ENCODE peak calls at places on chromosome 17, in four cellular contexts. M is SK-N-SH, F is IMR-90, S is fibroblast of mammary gland. G is an unnamed sample.
A peak's percentile ranks its signal among the peaks of the same experiment; 100 is the strongest.

GRCh38 chr17:37743875-37744632 is 805 bp downstream of the HNF1B start:
- DNase-seq in M (peak; percentile 41), F (no peak), S (no peak), G (no peak)

GRCh38 chr17:3890082-3890892 is 2.6 kb downstream of the CAMKK1 start:
- DNase-seq in S (peak; percentile 96), M (peak; percentile 83), F (peak; percentile 91), G (peak; percentile 75)

GRCh38 chr17:16569358-16569712 is 331 bp upstream of the ZNF287 start:
- DNase-seq in M (no peak), F (no peak), S (no peak), G (no peak)

GRCh38 chr17:30234954-30235353 is 543 bp downstream of the SLC6A4 start:
- DNase-seq in S (no peak), M (no peak), F (no peak), G (no peak)

GRCh38 chr17:33106525-33107162 is 115.0 kb downstream of the SPACA3 start:
- DNase-seq in M (no peak), F (no peak), S (no peak), G (no peak)

GRCh38 chr17:28763804-28764266 is 20.0 kb downstream of the TRAF4 start:
- DNase-seq in M (peak; percentile 78), F (peak; percentile 74), S (peak; percentile 83), G (peak; percentile 73)

GRCh38 chr17:29159286-29159860 is 20.8 kb downstream of the MYO18A start:
- DNase-seq in F (no peak), S (no peak), M (no peak), G (no peak)

GRCh38 chr17:17742133-17742621 is 60.9 kb downstream of the RAI1 start:
- DNase-seq in F (no peak), M (peak; percentile 50), S (no peak), G (no peak)

GRCh38 chr17:57295526-57296023 is 39.3 kb downstream of the MSI2 start:
- DNase-seq in S (no peak), F (peak; percentile 71), M (no peak), G (no peak)

GRCh38 chr17:80475949-80476876 is at the start of gene NPTX1:
- DNase-seq in S (no peak), M (peak; percentile 87), F (no peak), G (no peak)

GRCh38 chr17:38883592-38884526 is 14.0 kb downstream of the LASP1 start:
- DNase-seq in F (no peak), M (no peak), S (peak; percentile 36), G (no peak)

GRCh38 chr17:79425686-79426085 is 185.2 kb downstream of the RBFOX3 start:
- DNase-seq in S (no peak), M (no peak), F (no peak), G (no peak)

GRCh38 chr17:34220776-34221390 is 34.2 kb upstream of the CCL2 start:
- DNase-seq in F (no peak), M (no peak), S (no peak), G (no peak)

GRCh38 chr17:42784811-42785592 is 4.6 kb downstream of the WNK4 start:
- DNase-seq in M (peak; percentile 45), S (no peak), F (no peak), G (no peak)

GRCh38 chr17:61157246-61157887 is 242.3 kb upstream of the TBX2 start:
- DNase-seq in M (peak; percentile 54), S (peak; percentile 73), F (peak; percentile 71), G (no peak)

GRCh38 chr17:63407741-63408330 is 38.3 kb downstream of the CYB561 start:
- DNase-seq in M (no peak), F (no peak), S (no peak), G (no peak)

GRCh38 chr17:36544320-36545092 is at the start of gene GGNBP2:
- DNase-seq in F (peak; percentile 92), S (peak; percentile 92), M (peak; percentile 97), G (no peak)
- TF ChIP-seq CTCF in F (no peak), S (no peak), M (no peak), G (no peak)

DNA sequence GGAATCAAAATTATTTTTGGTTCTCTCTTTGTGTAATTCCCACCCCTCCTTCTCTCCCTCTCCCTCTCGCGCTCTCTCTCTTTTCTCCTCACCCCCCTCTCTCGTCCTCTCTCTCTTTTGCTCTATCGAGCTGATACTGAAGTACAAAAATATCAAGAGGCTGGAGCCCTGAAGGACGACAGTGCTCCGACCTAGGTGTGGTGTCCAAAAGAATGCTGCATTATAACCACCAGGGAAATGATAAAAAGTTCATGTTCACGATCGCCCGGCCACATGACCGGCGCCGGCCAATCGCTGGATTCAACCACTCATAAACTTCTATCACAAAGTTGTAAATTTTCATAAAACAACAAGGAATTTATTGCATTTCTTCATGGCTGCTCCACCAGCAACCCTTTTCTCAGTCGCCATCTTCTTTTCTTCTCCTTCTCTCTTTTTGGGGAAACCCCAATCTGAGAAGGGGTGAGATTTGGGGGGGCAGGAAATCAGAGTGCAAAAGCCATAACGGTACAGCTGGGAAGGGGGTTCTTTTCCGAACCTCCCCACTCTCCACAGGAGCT is at the start of gene HOXB6:
- DNase-seq in M (no peak), F (no peak), S (peak; percentile 63), G (no peak)
- H3K4me3 ChIP-seq in M (no peak within 1 kb of the TSS), F (no peak within 1 kb of the TSS), S (peak within 1 kb of the TSS; percentile 88), G (no peak within 1 kb of the TSS)

GRCh38 chr17:10748475-10749110 is 18.8 kb upstream of the TMEM220 start:
- DNase-seq in F (no peak), S (no peak), M (peak; percentile 50), G (no peak)

GRCh38 chr17:10750210-10750609 is 20.4 kb upstream of the TMEM220 start:
- DNase-seq in F (no peak), S (no peak), M (no peak), G (no peak)

GRCh38 chr17:10754109-10754508 is 24.3 kb upstream of the TMEM220 start:
- DNase-seq in S (peak; percentile 41), F (peak; percentile 11), M (peak; percentile 65), G (no peak)

GRCh38 chr17:10752696-10753095 is 22.9 kb upstream of the TMEM220 start:
- DNase-seq in S (no peak), F (no peak), M (no peak), G (no peak)

GRCh38 chr17:10751569-10751968 is 21.7 kb upstream of the TMEM220 start:
- DNase-seq in S (no peak), M (peak; percentile 36), F (no peak), G (no peak)
- TF ChIP-seq CTCF in S (no peak), M (no peak), F (no peak), G (no peak)

GRCh38 chr17:75508848-75509450 is 6.4 kb downstream of the CASKIN2 start:
- DNase-seq in M (no peak), S (no peak), F (no peak), G (no peak)
- H3K4me3 ChIP-seq in M (no peak overlapping the region), S (no peak overlapping the region), F (no peak overlapping the region), G (no peak overlapping the region)

GRCh38 chr17:76458580-76459490 is 5.9 kb upstream of the UBE2O start:
- DNase-seq in F (peak; percentile 64), M (peak; percentile 79), S (peak; percentile 43), G (no peak)
- TF ChIP-seq CTCF in F (peak; percentile 77), M (peak; percentile 51), S (peak; percentile 54), G (peak; percentile 74)

GRCh38 chr17:82338858-82339633 is 5.5 kb upstream of the SECTM1 start:
- DNase-seq in F (peak; percentile 71), S (peak; percentile 75), M (no peak), G (peak; percentile 71)
- H3K4me3 ChIP-seq in F (no peak overlapping the region), S (peak overlapping the region; percentile 44), M (peak overlapping the region; percentile 30), G (peak overlapping the region; percentile 30)

G was measured in HFF-Myc.